ENCODE peak calls at places on chromosomes 16 and 17, in nine cellular contexts. X is AG09309, A is ovary, T is nephron progenitor cell, E is GM23338, W is transverse colon, O is fibroblast of pulmonary artery, R is fibroblast of mammary gland, H is PC-3. Z is an unnamed sample.

GRCh38 chr16:10013364-10013763 is 168.9 kb downstream of the GRIN2A start:
- DNase-seq in O (no peak), T (no peak), W (no peak), E (peak; percentile 41), H (no peak), A (no peak), R (no peak), X (no peak), Z (no peak)

GRCh38 chr16:86680137-86680536 is 101.8 kb downstream of the FOXL1 start:
- DNase-seq in T (no peak), O (peak; percentile 82), E (no peak), W (no peak), A (no peak), X (peak; percentile 76), R (peak; percentile 93), H (peak; percentile 16), Z (no peak)

GRCh38 chr16:48687421-48688038 is 77.5 kb upstream of the N4BP1 start:
- DNase-seq in O (peak; percentile 80), T (peak; percentile 62), A (peak; percentile 34), R (peak; percentile 72), X (peak; percentile 16), E (peak; percentile 88), H (peak; percentile 73), W (peak; percentile 18), Z (no peak)

GRCh38 chr17:81083125-81083765 is 48.3 kb downstream of the BAIAP2 start:
- DNase-seq in T (peak; percentile 63), R (no peak), H (no peak), E (no peak), A (no peak), W (no peak), X (no peak), O (no peak), Z (no peak)

GRCh38 chr17:9003355-9004131 is 17.8 kb upstream of the NTN1 start:
- DNase-seq in W (no peak), E (peak; percentile 63), A (no peak), X (no peak), R (no peak), T (peak; percentile 63), H (no peak), O (no peak), Z (no peak)

GRCh38 chr16:6726621-6727020 is 606.0 kb upstream of the RBFOX1 start:
- DNase-seq in X (no peak), R (no peak), H (no peak), E (no peak), A (no peak), T (no peak), W (no peak), O (no peak), Z (no peak)

GRCh38 chr17:72691601-72692000 is 400.9 kb downstream of the SLC39A11 start:
- DNase-seq in O (no peak), E (no peak), W (no peak), H (peak; percentile 94), T (no peak), X (peak; percentile 74), A (no peak), R (peak; percentile 97), Z (no peak)

GRCh38 chr17:50043290-50044148 is 12.4 kb upstream of the ITGA3 start:
- DNase-seq in T (no peak), X (no peak), O (peak; percentile 56), W (no peak), H (peak; percentile 86), R (peak; percentile 23), A (peak; percentile 26), E (no peak), Z (no peak)

GRCh38 chr16:82311528-82311927 is 141.5 kb upstream of the MPHOSPH6 start:
- DNase-seq in O (no peak), W (no peak), E (no peak), R (no peak), X (no peak), H (no peak), T (no peak), A (no peak), Z (no peak)

GRCh38 chr16:73697336-73697735 is 599.3 kb upstream of the PSMD7 start:
- DNase-seq in W (no peak), H (no peak), R (no peak), T (no peak), O (no peak), X (no peak), A (no peak), E (peak; percentile 52), Z (no peak)

GRCh38 chr17:80539022-80539421 is 5.6 kb upstream of the RPTOR start:
- DNase-seq in H (no peak), E (peak; percentile 63), A (no peak), T (no peak), O (no peak), R (no peak), W (no peak), X (no peak), Z (no peak)

GRCh38 chr16:12425134-12425941 is 378.3 kb downstream of the CPPED1 start:
- DNase-seq in H (no peak), T (no peak), E (peak; percentile 37), W (no peak), O (no peak), X (no peak), A (no peak), R (peak; percentile 15), Z (no peak)

GRCh38 chr16:75491876-75492275 is 3.4 kb downstream of the CHST6 start:
- DNase-seq in T (no peak), E (peak; percentile 57), A (no peak), O (no peak), X (no peak), H (peak; percentile 40), R (no peak), W (no peak), Z (no peak)

DNA sequence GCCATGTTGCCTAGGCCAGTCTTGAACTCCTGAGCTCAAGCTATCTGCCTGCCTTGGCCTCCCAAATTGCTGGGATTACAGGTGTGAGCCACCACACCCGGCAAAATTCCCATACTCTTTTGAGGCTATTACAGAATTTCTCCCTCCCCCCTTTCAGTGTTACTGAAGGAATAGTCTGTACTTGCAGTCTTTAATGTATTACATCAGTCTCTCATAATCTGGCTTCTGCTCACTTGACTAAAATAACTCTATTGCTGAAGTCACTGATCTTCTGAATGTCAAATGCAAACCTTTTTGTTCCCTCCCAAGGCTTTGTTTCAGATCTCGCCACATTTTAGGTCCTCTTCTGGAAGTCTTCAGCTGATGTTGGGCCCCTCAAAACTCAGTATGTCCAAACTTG is 51.8 kb downstream of the TNRC6A start:
- DNase-seq in O (no peak), W (no peak), E (no peak), X (no peak), H (no peak), T (no peak), R (no peak), A (no peak), Z (no peak)
- TF ChIP-seq CTCF in O (no peak), W (no peak), E (no peak), X (no peak), H (no peak), T (no peak), R (no peak), A (no peak), Z (no peak)

DNA sequence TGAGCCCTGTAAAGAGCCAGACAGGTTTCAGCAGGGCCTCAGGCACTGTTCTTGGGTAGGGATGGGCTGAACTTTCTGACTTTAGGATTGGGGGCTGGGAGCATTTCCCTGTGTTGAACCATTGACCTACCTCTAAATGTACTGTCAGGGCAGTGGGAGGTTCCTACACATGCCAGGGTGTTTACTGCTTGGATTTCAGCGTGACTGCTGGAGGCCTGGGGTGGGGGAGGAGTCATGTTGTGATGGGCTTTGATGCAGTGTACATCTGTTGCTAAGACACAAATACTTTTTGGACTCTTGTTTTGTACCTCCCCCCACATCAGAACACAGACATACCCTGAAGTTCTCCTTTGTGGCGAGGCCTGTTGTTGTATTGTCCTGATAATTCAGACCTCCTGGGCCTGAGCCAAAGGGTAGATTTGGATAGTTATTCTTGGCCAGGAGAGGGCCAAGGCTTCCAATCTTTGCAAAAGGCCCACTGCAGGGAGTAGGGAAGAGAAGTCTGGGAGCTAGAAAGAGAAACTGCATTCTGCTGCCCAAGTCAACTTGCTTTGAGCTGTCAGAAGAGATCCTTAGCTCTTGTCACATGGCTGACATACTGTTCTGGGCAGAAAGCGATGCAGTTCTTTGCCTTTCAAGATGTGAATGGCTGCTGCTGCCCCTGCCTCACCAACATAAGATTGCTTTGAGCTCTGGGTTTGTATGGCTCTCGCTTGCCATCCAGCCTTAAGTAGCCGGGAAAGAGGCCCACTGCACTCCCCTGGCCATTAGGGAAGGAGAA is 3.7 kb downstream of the NFE2L1 start:
- DNase-seq in T (no peak), H (no peak), O (peak; percentile 99), W (peak; percentile 50), E (peak; percentile 43), R (peak; percentile 90), X (peak; percentile 57), A (peak; percentile 73), Z (no peak)
- TF ChIP-seq CTCF in T (no peak), H (no peak), O (peak; percentile 30), W (no peak), E (no peak), R (peak; percentile 19), X (peak; percentile 33), A (no peak), Z (no peak)

DNA sequence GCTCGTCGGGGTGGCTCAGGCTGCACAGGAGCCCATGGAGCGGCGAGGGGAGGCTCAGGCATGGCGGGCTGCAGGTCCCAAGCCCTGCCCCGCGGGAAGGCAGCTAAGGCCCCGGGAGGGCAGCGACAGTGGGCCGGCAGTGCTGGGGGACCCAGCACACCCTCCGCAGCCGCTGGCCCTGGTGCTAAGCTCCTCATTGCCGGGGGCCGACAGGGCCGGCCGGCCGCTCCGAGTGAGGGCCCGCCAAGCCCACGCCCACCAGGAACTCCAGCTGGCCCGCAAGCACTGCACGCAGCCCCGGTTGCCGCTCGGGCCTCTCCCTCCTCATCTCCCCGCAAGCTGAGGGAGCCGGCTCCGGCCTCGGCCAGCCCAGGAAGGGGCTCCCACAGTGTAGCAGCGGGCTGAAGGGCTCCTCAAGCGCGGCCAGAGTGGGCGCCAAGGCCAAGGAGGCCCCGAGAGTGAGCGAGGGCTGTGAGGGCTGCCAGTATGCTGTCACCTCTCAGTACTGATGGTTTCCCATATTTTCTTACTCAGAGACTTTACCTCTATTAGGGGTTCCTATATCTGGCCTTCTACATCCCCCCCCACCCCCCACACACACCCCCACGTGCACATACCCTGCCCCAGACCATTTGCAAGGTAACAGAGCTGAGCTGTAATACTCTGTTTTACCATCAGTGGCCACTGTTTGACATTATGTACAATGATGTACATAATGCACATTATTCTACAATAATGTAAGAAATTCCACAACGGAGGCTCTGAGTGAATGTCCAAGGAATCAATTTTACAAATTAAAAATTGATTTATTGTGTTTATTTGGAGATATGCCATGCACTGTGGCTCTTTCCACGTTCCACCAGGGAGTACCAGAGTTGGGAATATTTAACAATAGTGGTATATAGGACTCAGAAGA is 3.7 kb upstream of the VAT1L start:
- DNase-seq in A (no peak), W (no peak), H (peak; percentile 1), X (no peak), T (no peak), E (no peak), O (no peak), R (peak; percentile 17), Z (no peak)
- TF ChIP-seq CTCF in A (no peak), W (no peak), H (peak; percentile 21), X (peak; percentile 15), T (peak; percentile 11), E (peak; percentile 27), O (peak; percentile 15), R (peak; percentile 28), Z (no peak)

DNA sequence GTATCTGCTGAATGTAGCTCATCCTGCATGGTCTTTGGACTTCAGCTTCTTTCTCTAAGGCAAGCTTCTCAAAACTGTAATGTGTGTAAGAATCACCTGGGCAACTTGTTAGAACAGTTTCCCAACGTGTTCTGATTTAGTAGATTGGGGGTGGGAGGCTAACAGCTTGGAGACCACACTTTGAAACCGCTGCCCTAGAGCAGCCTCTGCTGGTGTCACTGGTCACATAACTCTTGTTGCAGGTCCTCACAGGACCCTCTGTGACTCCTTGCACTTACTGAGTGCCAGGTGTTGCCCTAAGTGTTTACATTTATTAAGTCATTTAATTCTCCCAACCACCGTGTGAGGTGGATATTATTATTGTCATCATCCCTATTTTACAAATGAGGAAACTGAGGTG is 9.9 kb downstream of the SLC35G3 start:
- DNase-seq in A (no peak), T (no peak), E (peak; percentile 10), O (no peak), H (no peak), X (no peak), W (no peak), R (no peak), Z (no peak)
- TF ChIP-seq CTCF in A (no peak), T (no peak), E (no peak), O (no peak), H (no peak), X (no peak), W (no peak), R (no peak), Z (no peak)